ENCODE peak calls at places on chromosomes 2 and 18, in six cellular contexts. O, T, X, C, H and R are unnamed samples.

GRCh38 chr2:70141754-70142589 is 48.8 kb downstream of the C2orf42 start:
- DNase-seq in H (peak), T (peak), C (peak), X (peak), O (peak), R (peak)

GRCh38 chr2:126838718-126838985 is 60.0 kb upstream of the TEX51 start:
- DNase-seq in T (no peak), O (no peak), C (no peak), H (no peak), X (no peak), R (peak)

GRCh38 chr2:127961729-127962128 is 66.1 kb downstream of the SAP130 start:
- DNase-seq in T (no peak), C (no peak), H (no peak), O (no peak), X (no peak), R (no peak)

GRCh38 chr18:37565985-37566478 is 434 bp upstream of the CELF4 start:
- DNase-seq in T (peak), O (no peak), C (peak), X (peak), H (peak), R (peak)

GRCh38 chr2:1814061-1814460 is 69.7 kb upstream of the PXDN start:
- DNase-seq in C (no peak), H (no peak), T (no peak), X (no peak), O (peak), R (no peak)

GRCh38 chr18:48947583-48947982 is 3.2 kb downstream of the SMAD7 start:
- DNase-seq in C (no peak), H (no peak), X (peak), T (no peak), O (no peak), R (peak)

GRCh38 chr18:13447621-13448020 is 229.1 kb downstream of the LDLRAD4 start:
- DNase-seq in O (peak), X (peak), H (no peak), T (peak), C (no peak), R (peak)

GRCh38 chr2:42844901-42845685 is 52.7 kb upstream of the HAAO start:
- DNase-seq in T (peak), H (no peak), X (peak), C (no peak), O (no peak), R (no peak)

GRCh38 chr2:45117383-45117782 is 108.1 kb upstream of the SIX2 start:
- DNase-seq in X (no peak), O (no peak), T (no peak), C (no peak), H (peak), R (no peak)

GRCh38 chr18:63681449-63682381 is 20.0 kb upstream of the SERPINB3 start:
- DNase-seq in O (no peak), H (no peak), T (no peak), C (no peak), X (no peak), R (no peak)

GRCh38 chr2:20930928-20931327 is 108.0 kb upstream of the LDAH start:
- DNase-seq in H (no peak), C (no peak), X (no peak), T (peak), O (peak), R (no peak)

GRCh38 chr2:31998731-31999383 is 12.0 kb downstream of the MEMO1 start:
- DNase-seq in X (no peak), C (no peak), O (no peak), T (no peak), H (no peak), R (no peak)

GRCh38 chr2:31992934-31993333 is 17.9 kb downstream of the MEMO1 start:
- DNase-seq in C (no peak), H (no peak), O (no peak), X (no peak), T (no peak), R (no peak)

GRCh38 chr2:31997653-31998052 is 13.2 kb downstream of the MEMO1 start:
- DNase-seq in C (no peak), T (no peak), H (no peak), X (peak), O (no peak), R (no peak)

GRCh38 chr2:31999438-31999837 is 11.4 kb downstream of the MEMO1 start:
- DNase-seq in T (no peak), X (no peak), C (no peak), H (no peak), O (no peak), R (no peak)

GRCh38 chr2:31996571-31997150 is 14.1 kb downstream of the MEMO1 start:
- DNase-seq in C (no peak), T (no peak), O (no peak), H (no peak), X (no peak), R (no peak)
- H3K14ac ChIP-seq in C (no peak), T (no peak), O (no peak), H (peak), X (no peak), R (no peak)

GRCh38 chr2:216618785-216619184 is 14.4 kb upstream of the IGFBP2 start:
- DNase-seq in C (no peak), X (no peak), O (no peak), T (no peak), H (no peak), R (peak)

GRCh38 chr2:216619411-216620393 is 13.5 kb upstream of the IGFBP2 start:
- DNase-seq in T (peak), C (no peak), X (peak), O (no peak), H (peak), R (peak)

GRCh38 chr2:216622526-216622925 is 10.7 kb upstream of the IGFBP2 start:
- DNase-seq in H (no peak), C (no peak), X (no peak), T (no peak), O (peak), R (no peak)

GRCh38 chr2:216621292-216621691 is 11.9 kb upstream of the IGFBP2 start:
- DNase-seq in O (no peak), T (no peak), X (no peak), H (no peak), C (no peak), R (no peak)

DNA sequence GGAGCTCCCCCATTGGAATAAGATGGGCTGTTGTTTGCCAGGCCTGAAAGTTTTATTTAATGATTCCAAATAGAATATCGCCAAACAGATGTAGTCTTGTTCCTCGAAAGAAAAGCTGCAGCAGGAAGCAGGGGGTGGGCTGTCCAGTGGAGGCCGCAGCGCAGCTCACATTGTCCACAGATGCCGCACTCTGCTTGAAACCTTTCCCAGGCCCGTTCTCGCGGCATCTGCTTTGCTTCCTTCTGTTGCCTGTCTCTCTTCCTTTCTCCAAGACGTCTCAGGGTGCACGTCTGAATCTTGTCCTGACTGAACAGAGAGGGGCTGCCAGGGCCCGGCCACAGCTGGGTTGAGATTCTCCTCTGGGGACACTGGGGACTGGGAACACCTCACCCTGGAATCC is 12.4 kb upstream of the IGFBP2 start:
- DNase-seq in T (peak), X (no peak), C (no peak), H (no peak), O (no peak), R (no peak)
- H3K18ac ChIP-seq in T (no peak), X (no peak), C (no peak), H (no peak), O (no peak), R (no peak)

GRCh38 chr2:85012855-85013254 is 41.9 kb downstream of the KCMF1 start:
- DNase-seq in T (peak), H (no peak), O (no peak), X (no peak), C (no peak), R (no peak)
- H3K14ac ChIP-seq in T (peak), H (no peak), O (no peak), X (no peak), C (no peak), R (no peak)

GRCh38 chr2:179049203-179049545 is 763 bp downstream of the CCDC141 start:
- DNase-seq in O (peak), T (no peak), H (no peak), C (no peak), X (peak), R (no peak)
- H3K18ac ChIP-seq in O (no peak), T (no peak), H (no peak), C (no peak), X (no peak), R (no peak)

DNA sequence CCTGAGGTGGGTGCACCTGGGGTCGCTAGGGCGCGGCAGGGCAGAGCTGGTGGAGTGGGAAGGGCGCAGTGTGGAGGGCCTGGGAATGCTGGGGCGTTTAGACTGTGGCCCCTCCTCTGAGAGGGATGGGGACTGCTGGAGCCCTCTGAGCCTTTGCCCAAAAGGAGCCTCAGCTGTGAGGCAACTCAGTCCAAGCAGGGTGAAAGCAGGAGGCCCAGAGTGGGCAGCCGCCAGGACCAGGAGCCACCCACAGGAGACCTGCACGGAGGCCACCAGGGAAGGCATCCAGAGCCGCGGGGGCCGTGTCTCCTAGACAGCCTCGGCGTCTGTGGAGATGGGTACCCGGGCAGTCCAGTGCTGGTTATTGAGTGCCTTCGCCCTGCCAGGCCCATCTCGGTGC is 114.9 kb downstream of the SEPTIN10 start:
- DNase-seq in X (no peak), T (no peak), O (no peak), H (no peak), C (no peak), R (no peak)
- H3K14ac ChIP-seq in X (no peak), T (no peak), O (no peak), H (no peak), C (no peak), R (no peak)

DNA sequence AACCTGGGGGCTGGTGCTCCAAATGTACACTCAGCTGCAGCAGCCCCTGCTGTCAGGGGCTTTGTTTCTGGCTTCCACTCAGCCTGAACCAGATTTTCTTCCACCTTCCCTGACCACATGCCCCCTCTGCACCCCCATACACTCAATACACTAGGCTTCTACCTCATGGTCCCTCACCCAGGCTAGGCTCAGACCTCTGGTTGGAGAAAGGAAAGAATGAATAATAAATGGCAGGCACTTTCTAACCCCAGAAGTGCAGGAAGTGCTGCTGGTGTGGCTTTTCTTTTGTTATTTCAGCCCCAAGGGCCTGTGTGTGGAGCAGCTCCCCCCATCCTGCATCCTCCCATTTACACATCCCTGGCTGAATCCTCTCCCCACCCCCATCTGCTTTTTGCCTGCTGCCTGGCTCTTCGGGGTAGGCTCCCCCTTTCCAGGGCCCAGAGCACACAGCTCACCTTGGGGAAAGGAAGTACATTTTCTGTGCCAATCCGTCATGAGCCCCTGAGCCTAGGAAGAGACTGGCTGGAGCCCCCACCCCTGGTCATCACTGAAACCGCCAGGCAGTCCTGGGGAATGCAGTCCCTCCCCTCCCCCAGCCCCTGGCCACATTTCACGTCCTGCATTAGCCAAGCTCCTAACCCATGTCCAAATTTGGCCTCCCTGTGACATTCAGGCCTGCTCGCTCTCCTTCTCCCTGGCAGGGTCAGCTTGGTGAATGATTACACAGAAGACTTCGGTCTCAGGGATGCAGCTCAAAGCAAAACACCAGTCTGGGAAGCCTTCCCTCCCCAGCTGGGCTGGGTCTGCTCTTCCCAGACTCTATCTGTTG is 2.6 kb downstream of the DYSF start:
- DNase-seq in O (no peak), H (peak), T (no peak), X (no peak), C (no peak), R (peak)
- H3K18ac ChIP-seq in O (peak), H (peak), T (no peak), X (no peak), C (peak), R (peak)

GRCh38 chr2:123098618-123099017 is 926.5 kb upstream of the CNTNAP5 start:
- DNase-seq in T (no peak), H (no peak), C (no peak), X (no peak), O (no peak), R (no peak)
- H3K14ac ChIP-seq in T (no peak), H (no peak), C (no peak), X (no peak), O (no peak), R (no peak)

GRCh38 chr18:10950876-10951630 is 198.3 kb downstream of the PIEZO2 start:
- DNase-seq in T (no peak), O (no peak), H (no peak), C (no peak), X (no peak), R (no peak)
- H3K18ac ChIP-seq in T (no peak), O (no peak), H (no peak), C (no peak), X (no peak), R (no peak)

DNA sequence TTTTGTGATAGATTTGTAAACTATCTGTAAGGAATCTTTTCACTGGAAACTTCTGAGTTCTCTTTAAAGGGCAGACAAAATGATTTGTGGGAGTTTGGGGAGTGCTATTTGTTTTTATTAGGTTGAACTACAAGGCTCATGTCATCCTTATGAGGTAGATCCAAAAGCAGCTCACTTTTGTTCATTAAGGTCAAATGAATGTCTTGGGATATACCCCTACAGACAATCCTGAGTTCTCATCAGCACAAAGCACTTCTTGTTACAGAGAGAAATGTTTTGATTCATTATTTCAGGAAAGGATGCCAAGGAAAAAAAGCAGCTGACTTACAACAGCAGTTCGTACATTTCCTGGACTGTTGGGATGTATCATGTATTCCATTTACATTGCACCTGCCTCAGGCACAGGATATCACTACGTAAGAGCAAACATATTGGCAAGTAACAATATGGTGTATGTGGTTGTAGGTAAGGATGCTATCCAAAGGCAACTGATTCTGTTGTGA is 68.9 kb downstream of the DCC start:
- DNase-seq in C (no peak), O (no peak), H (no peak), X (no peak), T (no peak), R (no peak)
- H3K14ac ChIP-seq in C (no peak), O (no peak), H (no peak), X (no peak), T (no peak), R (no peak)